ENCODE peak calls at places on chromosomes 13 and 19, in six cellular contexts. Y is CD8-positive, alpha-beta memory T cell; T is adrenal gland; N is left ventricle myocardium inferior; R is colonic mucosa; X is lung. U is an unnamed sample.
A peak's percentile ranks its signal among the peaks of the same experiment; 100 is the strongest.

GRCh38 chr13:107680115-107680514 is 535.2 kb downstream of the LIG4 start:
- DNase-seq in Y (no peak), T (no peak), N (no peak), R (no peak), X (no peak), U (no peak)

GRCh38 chr13:50026788-50027473 is 11.7 kb downstream of the KCNRG start:
- DNase-seq in Y (no peak), T (no peak), N (no peak), R (no peak), X (no peak), U (no peak)

GRCh38 chr13:105395041-105395440 is 1140.4 kb downstream of the EFNB2 start:
- DNase-seq in Y (no peak), T (no peak), N (no peak), R (no peak), X (no peak), U (no peak)

GRCh38 chr13:36919833-36920611 is at the start of gene SMAD9:
- DNase-seq in Y (no peak), T (peak; percentile 65), N (peak; percentile 83), R (peak; percentile 64), X (peak; percentile 62), U (peak; percentile 70)

GRCh38 chr13:42477588-42478190 is 96.3 kb upstream of the TNFSF11 start:
- DNase-seq in Y (no peak), T (peak; percentile 54), N (peak; percentile 18), R (no peak), X (no peak), U (no peak)

GRCh38 chr19:44757057-44757734 is 8.7 kb downstream of the BCL3 start:
- DNase-seq in Y (no peak), T (peak; percentile 38), N (peak; percentile 81), R (no peak), X (no peak), U (peak; percentile 72)

GRCh38 chr19:3095375-3096191 is 1.4 kb downstream of the GNA11 start:
- DNase-seq in Y (peak; percentile 23), T (peak; percentile 56), N (no peak), R (peak; percentile 63), X (no peak), U (no peak)

GRCh38 chr13:52846567-52847321 is 1.7 kb downstream of the PCDH8 start:
- DNase-seq in Y (no peak), T (peak; percentile 61), N (peak; percentile 55), R (peak; percentile 63), X (no peak), U (no peak)

GRCh38 chr19:12769689-12770088 is 5.7 kb downstream of the HOOK2 start:
- DNase-seq in Y (peak; percentile 53), T (no peak), N (no peak), R (peak; percentile 59), X (peak; percentile 74), U (no peak)

GRCh38 chr13:77563110-77563509 is 27.6 kb downstream of the SCEL start:
- DNase-seq in Y (no peak), T (no peak), N (no peak), R (no peak), X (no peak), U (no peak)

GRCh38 chr13:50365683-50366391 is 350.6 kb downstream of the KCNRG start:
- DNase-seq in Y (peak; percentile 16), T (no peak), N (no peak), R (no peak), X (peak; percentile 55), U (no peak)

GRCh38 chr13:98988277-98988676 is 10.4 kb upstream of the DOCK9 start:
- DNase-seq in Y (no peak), T (no peak), N (no peak), R (no peak), X (no peak), U (no peak)

GRCh38 chr13:98987275-98987674 is 9.4 kb upstream of the DOCK9 start:
- DNase-seq in Y (no peak), T (no peak), N (no peak), R (no peak), X (no peak), U (no peak)

GRCh38 chr13:98988782-98989181 is 10.9 kb upstream of the DOCK9 start:
- DNase-seq in Y (no peak), T (no peak), N (no peak), R (no peak), X (no peak), U (no peak)

GRCh38 chr13:98990701-98991100 is 12.8 kb upstream of the DOCK9 start:
- DNase-seq in Y (no peak), T (no peak), N (no peak), R (no peak), X (no peak), U (no peak)

GRCh38 chr13:98989469-98990235 is 11.8 kb upstream of the DOCK9 start:
- DNase-seq in Y (no peak), T (no peak), N (no peak), R (no peak), X (no peak), U (no peak)
- H3K27ac ChIP-seq in Y (no peak overlapping the region), T (no peak overlapping the region), N (no peak overlapping the region), R (no peak overlapping the region), X (no peak overlapping the region), U (no peak overlapping the region)

GRCh38 chr13:40969169-40969901 is 49.8 kb downstream of the ELF1 start:
- DNase-seq in Y (peak; percentile 10), T (no peak), N (no peak), R (no peak), X (no peak), U (no peak)

GRCh38 chr13:40971321-40971720 is 47.8 kb downstream of the ELF1 start:
- DNase-seq in Y (no peak), T (no peak), N (no peak), R (no peak), X (no peak), U (no peak)

GRCh38 chr13:40966298-40966697 is 52.8 kb downstream of the ELF1 start:
- DNase-seq in Y (no peak), T (no peak), N (no peak), R (no peak), X (no peak), U (no peak)

GRCh38 chr13:40970803-40971202 is 48.3 kb downstream of the ELF1 start:
- DNase-seq in Y (no peak), T (no peak), N (no peak), R (no peak), X (no peak), U (no peak)

GRCh38 chr13:40968416-40969000 is 50.6 kb downstream of the ELF1 start:
- DNase-seq in Y (no peak), T (no peak), N (no peak), R (no peak), X (no peak), U (no peak)
- H3K4me1 ChIP-seq in Y (peaks cover 100% of the 10 kb centered on the region), T (peaks cover 69% of the 10 kb centered on the region), N (peaks cover 94% of the 10 kb centered on the region), R (peaks cover 10% of the 10 kb centered on the region), X (peaks cover 10% of the 10 kb centered on the region), U (no peaks in the 10 kb centered on the region)

DNA sequence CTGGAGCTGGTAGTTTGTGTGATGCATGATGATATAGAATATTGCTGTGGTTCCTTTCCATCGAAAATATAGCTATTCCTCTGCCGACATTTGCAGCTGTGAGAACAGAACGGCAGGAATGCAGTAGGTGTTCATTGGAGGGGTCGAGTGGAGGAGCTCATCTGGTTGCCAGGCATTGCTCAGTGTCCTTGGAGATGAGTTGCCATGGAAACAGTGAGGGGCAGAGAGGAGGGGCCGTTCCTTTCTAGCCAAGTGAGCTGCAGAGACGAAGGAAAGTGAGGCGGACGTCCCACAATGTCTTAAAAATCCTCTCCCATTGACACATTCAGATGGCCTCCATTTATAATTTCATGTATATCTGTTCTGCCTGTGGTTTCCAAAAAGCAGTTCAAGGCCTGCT is 41.1 kb upstream of the ZNF835 start:
- DNase-seq in Y (no peak), T (no peak), N (no peak), R (no peak), X (no peak), U (no peak)
- H3K9me3 ChIP-seq in Y (peaks cover 4% of the 10 kb centered on the region), T (no peaks in the 10 kb centered on the region), N (no peaks in the 10 kb centered on the region), R (no peaks in the 10 kb centered on the region), X (peaks cover 14% of the 10 kb centered on the region), U (no peaks in the 10 kb centered on the region)

DNA sequence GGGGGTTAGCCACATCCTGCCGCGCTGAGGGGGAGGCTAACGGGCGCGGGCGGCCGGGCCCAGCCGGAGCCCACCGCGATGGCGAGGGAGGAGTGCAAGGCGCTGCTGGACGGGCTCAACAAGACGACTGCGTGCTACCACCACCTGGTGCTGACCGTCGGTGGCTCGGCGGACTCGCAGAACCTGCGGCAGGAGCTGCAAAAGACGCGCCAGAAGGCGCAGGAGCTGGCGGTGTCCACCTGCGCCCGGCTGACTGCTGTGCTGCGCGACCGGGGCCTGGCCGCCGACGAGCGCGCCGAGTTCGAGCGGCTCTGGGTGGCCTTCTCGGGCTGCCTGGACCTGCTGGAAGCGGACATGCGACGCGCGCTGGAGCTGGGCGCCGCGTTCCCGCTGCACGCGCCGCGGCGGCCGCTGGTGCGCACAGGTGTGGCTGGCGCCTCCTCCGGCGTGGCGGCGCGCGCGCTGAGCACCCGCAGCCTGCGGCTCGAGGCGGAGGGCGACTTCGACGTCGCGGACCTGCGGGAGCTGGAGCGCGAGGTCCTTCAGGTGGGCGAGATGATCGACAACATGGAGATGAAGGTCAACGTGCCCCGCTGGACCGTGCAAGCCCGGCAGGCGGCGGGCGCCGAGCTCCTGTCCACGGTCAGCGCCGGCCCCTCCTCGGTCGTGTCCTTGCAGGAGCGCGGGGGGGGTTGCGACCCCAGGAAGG is 692 bp downstream of the RGS9BP start:
- DNase-seq in Y (no peak), T (peak; percentile 43), N (no peak), R (no peak), X (no peak), U (no peak)
- H3K27ac ChIP-seq in Y (no peak overlapping the region), T (no peak overlapping the region), N (peak overlapping the region; percentile 93), R (no peak overlapping the region), X (peak overlapping the region; percentile 18), U (peak overlapping the region; percentile 92)

GRCh38 chr19:8454218-8454617 is 9.4 kb downstream of the HNRNPM start:
- DNase-seq in Y (no peak), T (no peak), N (no peak), R (no peak), X (no peak), U (no peak)
- H3K4me1 ChIP-seq in Y (peaks cover 60% of the 10 kb centered on the region), T (peaks cover 76% of the 10 kb centered on the region), N (peaks cover 97% of the 10 kb centered on the region), R (peaks cover 7% of the 10 kb centered on the region), X (peaks cover 22% of the 10 kb centered on the region), U (no peaks in the 10 kb centered on the region)

GRCh38 chr19:23946569-23946968 is 31.9 kb downstream of the ZNF726 start:
- DNase-seq in Y (no peak), T (no peak), N (no peak), R (no peak), X (no peak), U (no peak)

GRCh38 chr19:23949611-23950010 is 34.9 kb downstream of the ZNF726 start:
- DNase-seq in Y (no peak), T (no peak), N (no peak), R (no peak), X (no peak), U (no peak)
- H3K9me3 ChIP-seq in Y (no peaks in the 10 kb centered on the region), T (no peaks in the 10 kb centered on the region), N (peaks cover 4% of the 10 kb centered on the region), R (no peaks in the 10 kb centered on the region), X (peaks cover 5% of the 10 kb centered on the region), U (no peaks in the 10 kb centered on the region)

GRCh38 chr13:59728896-59729545 is 434.7 kb downstream of the DIAPH3 start:
- DNase-seq in Y (no peak), T (no peak), N (no peak), R (no peak), X (no peak), U (no peak)
- H3K27ac ChIP-seq in Y (no peak overlapping the region), T (no peak overlapping the region), N (no peak overlapping the region), R (no peak overlapping the region), X (no peak overlapping the region), U (no peak overlapping the region)

DNA sequence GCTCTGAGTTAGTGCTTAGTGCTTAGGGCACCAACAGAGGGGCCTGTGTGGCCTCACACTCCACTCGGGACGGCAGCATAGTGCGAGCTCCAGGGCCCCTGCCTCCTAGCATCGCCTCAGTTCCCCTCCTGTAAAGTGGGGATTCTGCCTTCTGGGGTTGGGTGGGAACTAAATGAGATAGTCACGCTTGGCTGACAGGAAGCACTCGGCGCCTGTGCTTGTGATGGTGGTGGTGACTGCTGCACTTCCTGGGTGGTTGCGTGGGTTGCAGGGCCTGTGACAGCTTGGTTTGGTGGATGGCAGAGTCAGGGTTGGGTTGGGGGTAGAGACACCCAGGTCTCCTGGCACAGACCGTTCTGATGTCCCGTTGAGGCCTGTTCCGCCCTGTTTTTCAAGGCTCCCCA is 7.7 kb downstream of the PLEKHF1 start:
- DNase-seq in Y (peak; percentile 82), T (no peak), N (no peak), R (no peak), X (no peak), U (no peak)
- H3K4me1 ChIP-seq in Y (peaks cover 98% of the 10 kb centered on the region), T (peaks cover 7% of the 10 kb centered on the region), N (peaks cover 98% of the 10 kb centered on the region), R (no peaks in the 10 kb centered on the region), X (peaks cover 12% of the 10 kb centered on the region), U (peaks cover 91% of the 10 kb centered on the region)

U was measured in right atrium auricular region.